ENCODE peak calls at places on chromosomes 3 and 15, in five cellular contexts. C, P, T, N and O are unnamed samples.

GRCh38 chr3:53193466-53194217 is 32.6 kb downstream of the PRKCD start:
- DNase-seq in C (no peak), P (no peak), T (no peak), N (no peak), O (no peak)

GRCh38 chr3:152595975-152596832 is 238.7 kb upstream of the P2RY1 start:
- DNase-seq in C (peak), P (peak), T (peak), N (no peak), O (peak)

GRCh38 chr15:96593735-96594134 is 263.2 kb downstream of the NR2F2 start:
- DNase-seq in C (no peak), P (no peak), T (no peak), N (no peak), O (peak)

GRCh38 chr3:135992072-135992471 is 26.5 kb downstream of the PPP2R3A start:
- DNase-seq in C (peak), P (no peak), T (no peak), N (no peak), O (peak)

GRCh38 chr3:159637895-159638542 is 350.6 kb upstream of the IL12A start:
- DNase-seq in C (peak), P (no peak), T (no peak), N (no peak), O (peak)

GRCh38 chr3:197802505-197803459 is 11.7 kb downstream of the LRCH3 start:
- DNase-seq in C (no peak), P (no peak), T (no peak), N (no peak), O (no peak)

GRCh38 chr15:70245932-70246622 is 148.4 kb upstream of the TLE3 start:
- DNase-seq in C (no peak), P (no peak), T (no peak), N (no peak), O (peak)

GRCh38 chr15:70427120-70427519 is 329.4 kb upstream of the TLE3 start:
- DNase-seq in C (no peak), P (no peak), T (no peak), N (no peak), O (no peak)

GRCh38 chr3:48423241-48423882 is 6.5 kb downstream of the PLXNB1 start:
- DNase-seq in C (no peak), P (no peak), T (no peak), N (no peak), O (no peak)

GRCh38 chr15:68335251-68335650 is 57.7 kb downstream of the FEM1B start:
- DNase-seq in C (peak), P (no peak), T (no peak), N (no peak), O (peak)

GRCh38 chr3:14678015-14678503 is 3.1 kb downstream of the C3orf20 start:
- DNase-seq in C (no peak), P (no peak), T (no peak), N (no peak), O (no peak)

GRCh38 chr3:125694761-125695294 is 99.5 kb upstream of the OSBPL11 start:
- DNase-seq in C (no peak), P (no peak), T (no peak), N (no peak), O (no peak)